ENCODE peak calls at places on chromosome 6, in nine cellular contexts. S is HEK293T; D is SW480; E is Karpas-422; T is mesendoderm; I is stimulated activated CD4-positive, alpha-beta T cell treated with anti-CD3 and anti-CD28 coated beads, Interleukin-2, amount 100 ng/mL, for 24 hours; M is activated CD8-positive, alpha-beta memory T cell treated with anti-CD3 and anti-CD28 coated beads, Interleukin-2, amount 50 U/mL, for 4 hours; A is T-helper 1 cell; J is NCI-H2081 treated with DMSO at 0.1 percent for 48 hours. G is an unnamed sample.

GRCh38 chr6:12717356-12717755 is 789 bp downstream of the PHACTR1 start:
- DNase-seq in D (no peak), T (no peak), M (no peak), A (no peak), I (no peak), J (peak; percentile 37), E (no peak), S (no peak), G (no peak)

GRCh38 chr6:28657756-28658465 is 132.2 kb downstream of the GPX5 start:
- DNase-seq in J (peak; percentile 18), I (peak; percentile 78), A (no peak), D (peak; percentile 64), S (peak; percentile 65), M (peak; percentile 43), T (peak; percentile 74), E (peak; percentile 86), G (peak; percentile 8)

GRCh38 chr6:7262037-7262461 is 51.0 kb downstream of the SSR1 start:
- DNase-seq in E (no peak), M (no peak), S (no peak), T (peak; percentile 82), I (no peak), A (no peak), J (no peak), D (peak; percentile 78), G (no peak)

GRCh38 chr6:33698494-33698893 is 13.0 kb downstream of the UQCC2 start:
- DNase-seq in D (no peak), E (peak; percentile 52), A (no peak), J (no peak), I (no peak), M (no peak), T (no peak), S (no peak), G (no peak)

GRCh38 chr6:142694054-142694453 is 250.9 kb downstream of the HIVEP2 start:
- DNase-seq in D (no peak), E (no peak), I (no peak), A (no peak), T (no peak), M (no peak), J (no peak), S (no peak), G (no peak)

GRCh38 chr6:6620752-6621151 is 32.2 kb downstream of the LY86 start:
- DNase-seq in A (no peak), I (no peak), M (no peak), E (no peak), D (no peak), J (no peak), T (no peak), S (no peak), G (no peak)

GRCh38 chr6:4606016-4606415 is 170.2 kb upstream of the CDYL start:
- DNase-seq in A (no peak), J (no peak), I (no peak), E (no peak), T (no peak), D (no peak), S (no peak), M (no peak), G (no peak)

GRCh38 chr6:143333749-143334520 is 116.6 kb downstream of the ADAT2 start:
- DNase-seq in A (no peak), I (peak; percentile 13), J (no peak), E (no peak), M (no peak), D (no peak), S (no peak), T (no peak), G (no peak)

GRCh38 chr6:121540210-121540609 is 104.8 kb downstream of the GJA1 start:
- DNase-seq in T (no peak), E (no peak), S (no peak), M (no peak), J (no peak), A (no peak), I (no peak), D (no peak), G (no peak)

GRCh38 chr6:158665332-158665731 is 15.5 kb downstream of the SYTL3 start:
- DNase-seq in S (no peak), M (no peak), I (no peak), E (no peak), D (no peak), T (no peak), J (no peak), A (no peak), G (no peak)

GRCh38 chr6:83781506-83781905 is 71.7 kb upstream of the RIPPLY2 start:
- DNase-seq in M (no peak), S (no peak), D (no peak), I (no peak), E (no peak), J (no peak), A (no peak), T (no peak), G (no peak)

GRCh38 chr6:33607784-33608161 is 13.3 kb upstream of the ITPR3 start:
- DNase-seq in I (peak; percentile 51), S (no peak), A (no peak), J (no peak), M (no peak), D (no peak), T (peak; percentile 42), E (peak; percentile 80), G (no peak)

GRCh38 chr6:25472314-25472713 is 179.7 kb upstream of the SCGN start:
- DNase-seq in E (peak; percentile 49), J (no peak), A (no peak), D (no peak), S (peak; percentile 24), M (no peak), T (no peak), I (no peak), G (no peak)

GRCh38 chr6:79671605-79672266 is 40.6 kb downstream of the SH3BGRL2 start:
- DNase-seq in T (peak; percentile 34), M (peak; percentile 68), D (peak; percentile 69), J (no peak), A (no peak), E (no peak), S (no peak), I (peak; percentile 29), G (peak; percentile 1)

GRCh38 chr6:84220809-84221409 is 6.5 kb downstream of the CEP162 start:
- DNase-seq in E (peak; percentile 75), T (peak; percentile 12), A (no peak), I (no peak), J (no peak), D (no peak), M (no peak), S (no peak), G (no peak)

GRCh38 chr6:17054647-17055046 is 47.2 kb upstream of the STMND1 start:
- DNase-seq in D (no peak), I (no peak), M (no peak), T (no peak), J (no peak), E (no peak), A (no peak), S (no peak), G (no peak)

GRCh38 chr6:13461805-13462204 is 25.6 kb downstream of the GFOD1 start:
- DNase-seq in J (no peak), E (no peak), A (no peak), D (no peak), M (no peak), I (no peak), T (no peak), S (no peak), G (no peak)

GRCh38 chr6:43510827-43511163 is 649 bp upstream of the LRRC73 start:
- DNase-seq in M (no peak), D (peak; percentile 42), T (no peak), I (no peak), A (no peak), J (no peak), S (no peak), E (no peak), G (no peak)

GRCh38 chr6:19303381-19303780 is 533.8 kb upstream of the ID4 start:
- DNase-seq in M (no peak), J (peak; percentile 36), T (no peak), A (no peak), D (no peak), S (no peak), I (no peak), E (no peak), G (no peak)

GRCh38 chr6:29722773-29723665 is at the start of gene HLA-F:
- DNase-seq in S (peak; percentile 84), I (peak; percentile 78), T (peak; percentile 75), J (peak; percentile 24), M (peak; percentile 79), D (peak; percentile 78), E (peak; percentile 65), A (peak; percentile 79), G (peak; percentile 79)

GRCh38 chr6:143689852-143690251 is 12.1 kb downstream of the PHACTR2 start:
- DNase-seq in D (no peak), S (no peak), T (no peak), I (no peak), J (no peak), E (no peak), M (no peak), A (no peak), G (no peak)

GRCh38 chr6:170358496-170358895 is 51.9 kb downstream of the FAM120B start:
- DNase-seq in D (no peak), S (no peak), J (no peak), E (no peak), A (no peak), T (no peak), M (no peak), I (no peak), G (no peak)

GRCh38 chr6:17397764-17398194 is 4.4 kb downstream of the CAP2 start:
- DNase-seq in M (no peak), J (no peak), T (no peak), E (no peak), I (no peak), S (no peak), A (no peak), D (no peak), G (no peak)

GRCh38 chr6:25717856-25718740 is 36.4 kb upstream of the SLC17A4 start:
- DNase-seq in E (peak; percentile 74), J (peak; percentile 6), A (no peak), M (no peak), S (peak; percentile 20), T (peak; percentile 26), D (peak; percentile 8), I (no peak), G (no peak)

GRCh38 chr6:170112583-170112860 is 178.4 kb downstream of the DLL1 start:
- DNase-seq in D (peak; percentile 8), M (no peak), T (no peak), J (no peak), I (no peak), E (no peak), S (no peak), A (no peak), G (no peak)

GRCh38 chr6:90583179-90583578 is 3.7 kb downstream of the MAP3K7 start:
- DNase-seq in T (no peak), E (no peak), D (no peak), A (no peak), S (no peak), J (no peak), I (no peak), M (no peak), G (no peak)

GRCh38 chr6:628772-629171 is 28.1 kb downstream of the HUS1B start:
- DNase-seq in I (no peak), J (no peak), E (no peak), S (no peak), M (no peak), T (no peak), A (no peak), D (no peak), G (no peak)

GRCh38 chr6:129774697-129775447 is 64.9 kb upstream of the ARHGAP18 start:
- DNase-seq in T (peak; percentile 86), I (peak; percentile 60), S (peak; percentile 88), J (peak; percentile 21), A (peak; percentile 20), D (peak; percentile 22), E (peak; percentile 89), M (peak; percentile 32), G (peak; percentile 13)

GRCh38 chr6:47153066-47153755 is 111.1 kb upstream of the ADGRF1 start:
- DNase-seq in M (no peak), S (no peak), E (no peak), J (no peak), I (no peak), T (peak; percentile 99), A (no peak), D (no peak), G (no peak)

GRCh38 chr6:117919775-117920492 is 12.9 kb downstream of the SLC35F1 start:
- DNase-seq in S (peak; percentile 59), T (peak; percentile 69), E (no peak), I (peak; percentile 1), J (no peak), M (no peak), A (no peak), D (no peak), G (no peak)

GRCh38 chr6:149366237-149366921 is 33.7 kb upstream of the SUMO4 start:
- DNase-seq in D (no peak), E (no peak), J (no peak), M (no peak), A (no peak), I (no peak), T (no peak), S (no peak), G (no peak)

G was measured in T follicular helper cell.